ENCODE peak calls at places on chromosome 3, in ten cellular contexts. N is B cell; L is endothelial cell; A is RPMI7951; F is GM04503; P is CD8-positive, alpha-beta memory T cell; Q is NCI-H526 treated with DMSO at 0.1 percent for 48 hours; T is upper lobe of left lung; Y is HL-60; I is cerebellum. B is an unnamed sample.

GRCh38 chr3:126307083-126307482 is 50.1 kb downstream of the KLF15 start:
- DNase-seq in N (no peak), L (no peak), A (no peak), F (no peak), P (no peak), Q (no peak), T (no peak), Y (no peak), I (no peak), B (no peak)

GRCh38 chr3:101128786-101129185 is 135.6 kb upstream of the ABI3BP start:
- DNase-seq in N (no peak), L (no peak), A (peak; percentile 8), F (no peak), P (no peak), Q (no peak), T (no peak), Y (no peak), I (no peak), B (no peak)

GRCh38 chr3:4996771-4997291 is 17.6 kb downstream of the BHLHE40 start:
- DNase-seq in N (no peak), L (no peak), A (no peak), F (no peak), P (no peak), Q (no peak), T (peak; percentile 1), Y (no peak), I (no peak), B (no peak)

GRCh38 chr3:184334470-184335158 is 2.8 kb upstream of the FAM131A start:
- DNase-seq in N (no peak), L (no peak), A (peak; percentile 86), F (no peak), P (peak; percentile 29), Q (no peak), T (no peak), Y (no peak), I (no peak), B (no peak)

GRCh38 chr3:159877924-159878323 is 110.7 kb upstream of the IL12A start:
- DNase-seq in N (no peak), L (no peak), A (no peak), F (no peak), P (no peak), Q (no peak), T (no peak), Y (no peak), I (no peak), B (no peak)

GRCh38 chr3:67509471-67510075 is 144.8 kb downstream of the SUCLG2 start:
- DNase-seq in N (no peak), L (no peak), A (no peak), F (no peak), P (no peak), Q (no peak), T (no peak), Y (no peak), I (no peak), B (no peak)

GRCh38 chr3:141250828-141251227 is 19.2 kb downstream of the PXYLP1 start:
- DNase-seq in N (no peak), L (no peak), A (no peak), F (no peak), P (no peak), Q (no peak), T (no peak), Y (no peak), I (no peak), B (no peak)

GRCh38 chr3:72591522-72592421 is 256.5 kb downstream of the SHQ1 start:
- DNase-seq in N (no peak), L (no peak), A (peak; percentile 99), F (peak; percentile 91), P (no peak), Q (no peak), T (no peak), Y (no peak), I (peak; percentile 26), B (peak; percentile 45)

GRCh38 chr3:131223373-131224289 is 157.9 kb upstream of the NUDT16 start:
- DNase-seq in N (no peak), L (no peak), A (peak; percentile 33), F (no peak), P (no peak), Q (no peak), T (no peak), Y (no peak), I (no peak), B (no peak)

GRCh38 chr3:114899186-114899931 is 247.7 kb downstream of the ZBTB20 start:
- DNase-seq in N (no peak), L (no peak), A (no peak), F (no peak), P (no peak), Q (peak; percentile 13), T (peak; percentile 65), Y (no peak), I (peak; percentile 41), B (peak; percentile 66)

GRCh38 chr3:49411550-49411967 is 217 bp downstream of the RHOA start:
- DNase-seq in N (peak; percentile 81), L (peak; percentile 55), A (peak; percentile 35), F (no peak), P (peak; percentile 54), Q (no peak), T (peak; percentile 63), Y (peak; percentile 53), I (peak; percentile 39), B (peak; percentile 38)

GRCh38 chr3:39180546-39181346 is 11.6 kb downstream of the XIRP1 start:
- DNase-seq in N (peak; percentile 95), L (peak; percentile 76), A (peak; percentile 87), F (no peak), P (peak; percentile 91), Q (peak; percentile 75), T (peak; percentile 99), Y (peak; percentile 65), I (peak; percentile 76), B (peak; percentile 85)

GRCh38 chr3:57826286-57826951 is 70.3 kb downstream of the SLMAP start:
- DNase-seq in N (no peak), L (no peak), A (no peak), F (no peak), P (no peak), Q (no peak), T (no peak), Y (no peak), I (no peak), B (no peak)

GRCh38 chr3:156120528-156121251 is at the start of gene KCNAB1:
- DNase-seq in N (no peak), L (no peak), A (no peak), F (no peak), P (no peak), Q (no peak), T (no peak), Y (no peak), I (no peak), B (no peak)